ENCODE peak calls at places on chromosomes 7 and 10, in six cellular contexts. V is A549, Y is lower leg skin, P is uterus, W is ovary, N is HCT116. T is an unnamed sample.

GRCh38 chr10:47458466-47459154 is 25.3 kb downstream of the ANXA8 start:
- DNase-seq in V (peak), Y (peak), P (no peak), W (no peak), N (no peak), T (peak)

GRCh38 chr7:127365164-127365956 is 27.1 kb downstream of the ZNF800 start:
- DNase-seq in V (no peak), Y (no peak), P (no peak), W (no peak), N (no peak), T (no peak)

GRCh38 chr10:50358925-50359687 is 107.8 kb upstream of the ASAH2 start:
- DNase-seq in V (no peak), Y (no peak), P (no peak), W (no peak), N (no peak), T (no peak)

GRCh38 chr10:35797187-35797586 is 155.1 kb upstream of the FZD8 start:
- DNase-seq in V (no peak), Y (no peak), P (no peak), W (no peak), N (no peak), T (no peak)

GRCh38 chr7:43905209-43905946 is 1.0 kb downstream of the URGCP start:
- DNase-seq in V (peak), Y (peak), P (no peak), W (peak), N (peak), T (no peak)

GRCh38 chr7:128347573-128348147 is 4.0 kb upstream of the RBM28 start:
- DNase-seq in V (peak), Y (no peak), P (no peak), W (no peak), N (peak), T (no peak)

GRCh38 chr7:90692396-90692795 is 96.3 kb downstream of the CDK14 start:
- DNase-seq in V (no peak), Y (no peak), P (no peak), W (no peak), N (no peak), T (no peak)

GRCh38 chr7:130957140-130957513 is 223.1 kb upstream of the KLF14 start:
- DNase-seq in V (no peak), Y (no peak), P (no peak), W (no peak), N (no peak), T (no peak)

GRCh38 chr10:6200588-6201510 is 1.9 kb upstream of the PFKFB3 start:
- DNase-seq in V (peak), Y (no peak), P (peak), W (peak), N (no peak), T (no peak)

GRCh38 chr7:604884-605531 is 85.4 kb upstream of the PDGFA start:
- DNase-seq in V (no peak), Y (no peak), P (no peak), W (no peak), N (no peak), T (no peak)

GRCh38 chr7:27367930-27368549 is 125.4 kb downstream of the EVX1 start:
- DNase-seq in V (no peak), Y (no peak), P (no peak), W (no peak), N (no peak), T (no peak)

GRCh38 chr10:103445767-103446567 is 6.2 kb downstream of the CALHM2 start:
- DNase-seq in V (no peak), Y (peak), P (peak), W (peak), N (no peak), T (peak)

GRCh38 chr10:117830832-117831231 is 215.9 kb downstream of the RAB11FIP2 start:
- DNase-seq in V (no peak), Y (no peak), P (no peak), W (no peak), N (no peak), T (no peak)

GRCh38 chr7:32891046-32891799 is at the start of gene KBTBD2:
- DNase-seq in V (peak), Y (peak), P (peak), W (peak), N (peak), T (peak)
- TF ChIP-seq POLR2A in V (peak), Y (no peak), P (no peak), W (peak), N (no peak), T (no peak)

GRCh38 chr7:39621784-39622411 is 1.5 kb upstream of the RALA start:
- DNase-seq in V (no peak), Y (no peak), P (no peak), W (no peak), N (no peak), T (no peak)
- TF ChIP-seq POLR2A in V (no peak), Y (no peak), P (no peak), W (no peak), N (no peak), T (no peak)

GRCh38 chr7:55199418-55199817 is 165.7 kb upstream of the LANCL2 start:
- DNase-seq in V (no peak), Y (no peak), P (no peak), W (no peak), N (no peak), T (peak)

GRCh38 chr7:55200441-55200840 is 164.7 kb upstream of the LANCL2 start:
- DNase-seq in V (no peak), Y (no peak), P (no peak), W (no peak), N (no peak), T (peak)

GRCh38 chr7:55205124-55205955 is 159.8 kb upstream of the LANCL2 start:
- DNase-seq in V (no peak), Y (peak), P (no peak), W (no peak), N (no peak), T (no peak)

GRCh38 chr7:55203300-55203699 is 161.8 kb upstream of the LANCL2 start:
- DNase-seq in V (no peak), Y (no peak), P (no peak), W (no peak), N (no peak), T (no peak)

DNA sequence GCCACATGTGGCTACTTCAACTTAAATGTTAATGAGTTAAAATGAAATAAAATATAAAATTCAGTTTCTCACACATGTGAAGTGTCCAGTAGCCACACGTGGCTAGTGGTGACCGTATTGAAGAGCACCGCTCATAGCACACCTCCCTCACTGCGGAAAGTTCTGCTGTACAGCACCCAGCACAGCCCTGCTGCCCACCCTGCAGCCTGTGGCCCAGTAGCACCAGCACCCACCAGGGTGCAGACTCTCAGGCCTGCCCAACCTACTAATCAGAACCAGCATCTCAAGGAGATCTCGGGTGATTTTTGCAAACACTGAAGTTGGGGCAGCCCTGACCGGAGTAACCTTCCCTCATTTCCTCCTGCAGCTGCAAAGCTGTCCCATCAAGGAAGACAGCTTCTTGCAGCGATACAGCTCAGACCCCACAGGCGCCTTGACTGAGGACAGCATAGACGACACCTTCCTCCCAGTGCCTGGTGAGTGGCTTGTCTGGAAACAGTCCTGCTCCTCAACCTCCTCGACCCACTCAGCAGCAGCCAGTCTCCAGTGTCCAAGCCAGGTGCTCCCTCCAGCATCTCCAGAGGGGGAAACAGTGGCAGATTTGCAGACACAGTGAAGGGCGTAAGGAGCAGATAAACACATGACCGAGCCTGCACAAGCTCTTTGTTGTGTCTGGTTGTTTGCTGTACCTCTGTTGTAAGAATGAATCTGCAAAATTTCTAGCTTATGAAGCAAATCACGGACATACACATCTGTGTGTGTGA is 162.8 kb upstream of the LANCL2 start:
- DNase-seq in V (no peak), Y (no peak), P (no peak), W (no peak), N (no peak), T (no peak)
- TF ChIP-seq POLR2A in V (no peak), Y (no peak), P (no peak), W (no peak), N (no peak), T (no peak)

DNA sequence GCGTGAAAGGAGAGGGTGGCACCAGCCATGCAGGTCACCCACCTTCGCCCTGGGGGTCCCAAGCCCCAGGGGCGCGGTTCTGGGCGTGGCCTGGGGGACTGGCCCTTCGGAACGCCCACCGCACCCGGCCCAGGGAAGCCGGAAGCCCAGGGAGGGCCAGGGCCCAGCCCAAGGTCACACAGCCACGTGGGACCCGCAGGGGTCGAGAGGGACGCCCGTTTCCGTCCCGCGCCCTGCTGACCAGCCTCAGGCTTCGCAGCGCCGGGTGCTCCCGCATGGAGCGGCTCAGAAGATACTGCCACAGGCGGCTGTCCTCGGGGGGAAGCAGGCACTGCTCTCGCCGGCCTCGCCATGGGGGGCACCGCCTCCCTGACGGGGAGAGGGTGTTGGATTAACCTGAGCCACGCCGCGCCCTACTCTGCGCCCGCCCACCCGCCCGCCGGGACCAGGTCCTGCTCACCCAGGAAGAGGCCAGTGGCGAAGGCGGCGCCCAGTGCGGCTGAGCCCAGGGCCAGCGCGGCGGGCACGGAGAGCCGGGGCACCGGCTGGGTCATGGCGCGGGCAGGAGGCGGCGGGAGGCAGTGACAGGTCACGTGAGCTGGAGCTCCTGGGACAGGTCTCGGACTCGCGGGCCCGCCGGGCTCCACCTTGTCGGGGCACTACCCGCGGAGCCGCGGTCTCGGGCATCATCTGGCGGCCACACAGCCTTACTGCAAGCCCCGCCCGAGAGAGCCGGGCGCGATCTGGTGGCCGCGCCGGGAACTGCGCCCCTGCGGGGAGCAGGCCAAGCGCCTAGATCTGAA is at the start of gene COMTD1:
- DNase-seq in V (peak), Y (peak), P (peak), W (peak), N (peak), T (peak)
- TF ChIP-seq POLR2A in V (no peak), Y (no peak), P (no peak), W (peak), N (no peak), T (no peak)

DNA sequence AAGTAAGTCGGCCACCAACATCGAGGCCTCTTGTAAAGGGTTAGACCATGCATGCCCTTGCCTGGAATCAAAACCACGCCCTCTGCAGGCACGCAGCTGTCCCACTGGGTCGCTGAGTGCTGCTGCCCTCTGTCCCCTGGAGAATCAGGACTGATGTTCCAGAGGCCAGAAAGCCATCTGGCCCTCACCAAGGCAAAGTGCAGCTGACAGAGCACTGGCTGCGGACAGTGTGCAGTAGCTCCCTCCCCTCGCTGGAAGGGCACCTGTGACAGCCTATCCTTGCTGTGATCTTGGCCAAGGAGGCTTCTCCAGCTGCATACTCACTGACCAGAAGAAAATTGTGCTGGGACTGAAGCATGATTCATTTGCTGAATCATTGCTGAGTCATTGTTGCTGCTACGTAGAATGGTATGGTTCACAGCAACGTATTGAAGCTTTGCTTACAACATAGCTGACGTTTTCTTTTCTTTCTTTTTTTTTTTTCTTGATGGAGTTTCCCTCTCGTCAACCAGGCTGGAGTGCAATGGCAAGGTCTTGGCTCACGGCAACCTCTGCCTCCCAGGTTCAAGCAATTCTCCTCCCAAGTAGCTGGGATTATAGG is 30.4 kb downstream of the DDC start:
- DNase-seq in V (peak), Y (no peak), P (no peak), W (no peak), N (peak), T (no peak)
- TF ChIP-seq POLR2A in V (no peak), Y (no peak), P (no peak), W (no peak), N (no peak), T (no peak)

GRCh38 chr7:48090095-48090805 is 1.2 kb downstream of the UPP1 start:
- DNase-seq in V (peak), Y (no peak), P (peak), W (no peak), N (no peak), T (no peak)
- TF ChIP-seq POLR2A in V (no peak), Y (no peak), P (no peak), W (no peak), N (no peak), T (no peak)

T was measured in breast epithelium.